ENCODE peak calls at places on chromosomes 5 and 9, in eight cellular contexts. One of them, this sample, is unnamed.

GRCh38 chr9:18798106-18798505 is 234.9 kb downstream of the SAXO1 start:
- DNase-seq in T-helper 17 cell: no peak
- DNase-seq in EL: peak
- DNase-seq in NCI-H446 treated with DMSO at 0.1 percent for 48 hours: no peak
- DNase-seq in astrocyte of the spinal cord: no peak
- DNase-seq in activated T-cell treated with anti-CD3 and anti-CD28 coated beads for 4 hours: no peak
- DNase-seq in heart left ventricle: no peak
- DNase-seq in GM10248: no peak
- DNase-seq in this sample: no peak

GRCh38 chr9:29039258-29039657 is 1466.0 kb upstream of the C9orf72 start:
- DNase-seq in NCI-H446 treated with DMSO at 0.1 percent for 48 hours: no peak
- DNase-seq in EL: no peak
- DNase-seq in activated T-cell treated with anti-CD3 and anti-CD28 coated beads for 4 hours: no peak
- DNase-seq in T-helper 17 cell: no peak
- DNase-seq in heart left ventricle: no peak
- DNase-seq in astrocyte of the spinal cord: peak
- DNase-seq in GM10248: no peak
- DNase-seq in this sample: no peak

GRCh38 chr5:113278976-113279375 is 155.8 kb downstream of the TSSK1B start:
- DNase-seq in GM10248: no peak
- DNase-seq in T-helper 17 cell: no peak
- DNase-seq in activated T-cell treated with anti-CD3 and anti-CD28 coated beads for 4 hours: no peak
- DNase-seq in astrocyte of the spinal cord: peak
- DNase-seq in heart left ventricle: no peak
- DNase-seq in NCI-H446 treated with DMSO at 0.1 percent for 48 hours: no peak
- DNase-seq in EL: no peak
- DNase-seq in this sample: no peak

GRCh38 chr5:74232281-74232680 is 408.2 kb downstream of the ENC1 start:
- DNase-seq in GM10248: no peak
- DNase-seq in astrocyte of the spinal cord: peak
- DNase-seq in activated T-cell treated with anti-CD3 and anti-CD28 coated beads for 4 hours: no peak
- DNase-seq in NCI-H446 treated with DMSO at 0.1 percent for 48 hours: no peak
- DNase-seq in heart left ventricle: no peak
- DNase-seq in EL: peak
- DNase-seq in T-helper 17 cell: no peak
- DNase-seq in this sample: no peak

GRCh38 chr5:19638461-19638860 is 349.5 kb downstream of the CDH18 start:
- DNase-seq in T-helper 17 cell: no peak
- DNase-seq in activated T-cell treated with anti-CD3 and anti-CD28 coated beads for 4 hours: no peak
- DNase-seq in NCI-H446 treated with DMSO at 0.1 percent for 48 hours: no peak
- DNase-seq in heart left ventricle: no peak
- DNase-seq in GM10248: no peak
- DNase-seq in EL: no peak
- DNase-seq in astrocyte of the spinal cord: no peak
- DNase-seq in this sample: no peak

GRCh38 chr9:93132946-93133640 is 958 bp downstream of the NINJ1 start:
- DNase-seq in NCI-H446 treated with DMSO at 0.1 percent for 48 hours: no peak
- DNase-seq in T-helper 17 cell: no peak
- DNase-seq in heart left ventricle: no peak
- DNase-seq in astrocyte of the spinal cord: no peak
- DNase-seq in EL: peak
- DNase-seq in activated T-cell treated with anti-CD3 and anti-CD28 coated beads for 4 hours: no peak
- DNase-seq in GM10248: no peak
- DNase-seq in this sample: no peak

GRCh38 chr5:55989860-55990259 is 4.9 kb downstream of the IL6ST start:
- DNase-seq in heart left ventricle: no peak
- DNase-seq in astrocyte of the spinal cord: no peak
- DNase-seq in T-helper 17 cell: no peak
- DNase-seq in EL: no peak
- DNase-seq in GM10248: no peak
- DNase-seq in NCI-H446 treated with DMSO at 0.1 percent for 48 hours: no peak
- DNase-seq in activated T-cell treated with anti-CD3 and anti-CD28 coated beads for 4 hours: no peak
- DNase-seq in this sample: no peak

GRCh38 chr9:131395745-131396479 is 2.0 kb downstream of the PRRC2B start:
- DNase-seq in GM10248: no peak
- DNase-seq in T-helper 17 cell: no peak
- DNase-seq in activated T-cell treated with anti-CD3 and anti-CD28 coated beads for 4 hours: no peak
- DNase-seq in NCI-H446 treated with DMSO at 0.1 percent for 48 hours: no peak
- DNase-seq in heart left ventricle: no peak
- DNase-seq in EL: peak
- DNase-seq in astrocyte of the spinal cord: no peak
- DNase-seq in this sample: no peak

GRCh38 chr5:3345195-3345594 is 250.4 kb upstream of the IRX1 start:
- DNase-seq in astrocyte of the spinal cord: no peak
- DNase-seq in activated T-cell treated with anti-CD3 and anti-CD28 coated beads for 4 hours: no peak
- DNase-seq in EL: no peak
- DNase-seq in heart left ventricle: no peak
- DNase-seq in NCI-H446 treated with DMSO at 0.1 percent for 48 hours: no peak
- DNase-seq in T-helper 17 cell: no peak
- DNase-seq in GM10248: no peak
- DNase-seq in this sample: no peak

GRCh38 chr9:113906411-113907110 is 30.5 kb downstream of the ZNF618 start:
- DNase-seq in EL: no peak
- DNase-seq in GM10248: no peak
- DNase-seq in T-helper 17 cell: no peak
- DNase-seq in activated T-cell treated with anti-CD3 and anti-CD28 coated beads for 4 hours: no peak
- DNase-seq in astrocyte of the spinal cord: peak
- DNase-seq in heart left ventricle: no peak
- DNase-seq in NCI-H446 treated with DMSO at 0.1 percent for 48 hours: no peak
- DNase-seq in this sample: no peak

GRCh38 chr9:96047741-96048115 is 172.2 kb downstream of the ERCC6L2 start:
- DNase-seq in EL: no peak
- DNase-seq in T-helper 17 cell: no peak
- DNase-seq in heart left ventricle: no peak
- DNase-seq in NCI-H446 treated with DMSO at 0.1 percent for 48 hours: no peak
- DNase-seq in astrocyte of the spinal cord: no peak
- DNase-seq in GM10248: no peak
- DNase-seq in activated T-cell treated with anti-CD3 and anti-CD28 coated beads for 4 hours: no peak
- DNase-seq in this sample: no peak

GRCh38 chr9:121322737-121323448 is 47.2 kb downstream of the STOM start:
- DNase-seq in heart left ventricle: no peak
- DNase-seq in EL: no peak
- DNase-seq in astrocyte of the spinal cord: no peak
- DNase-seq in T-helper 17 cell: no peak
- DNase-seq in GM10248: no peak
- DNase-seq in activated T-cell treated with anti-CD3 and anti-CD28 coated beads for 4 hours: no peak
- DNase-seq in NCI-H446 treated with DMSO at 0.1 percent for 48 hours: no peak
- DNase-seq in this sample: no peak

GRCh38 chr5:143267186-143267585 is 136.3 kb downstream of the NR3C1 start:
- DNase-seq in NCI-H446 treated with DMSO at 0.1 percent for 48 hours: no peak
- DNase-seq in T-helper 17 cell: no peak
- DNase-seq in activated T-cell treated with anti-CD3 and anti-CD28 coated beads for 4 hours: no peak
- DNase-seq in astrocyte of the spinal cord: no peak
- DNase-seq in EL: no peak
- DNase-seq in heart left ventricle: no peak
- DNase-seq in GM10248: no peak
- DNase-seq in this sample: no peak

GRCh38 chr5:31194892-31195291 is 1.4 kb downstream of the CDH6 start:
- DNase-seq in astrocyte of the spinal cord: peak
- DNase-seq in T-helper 17 cell: no peak
- DNase-seq in EL: no peak
- DNase-seq in activated T-cell treated with anti-CD3 and anti-CD28 coated beads for 4 hours: no peak
- DNase-seq in GM10248: no peak
- DNase-seq in NCI-H446 treated with DMSO at 0.1 percent for 48 hours: no peak
- DNase-seq in heart left ventricle: no peak
- DNase-seq in this sample: no peak

GRCh38 chr9:121599186-121599871 is 52.1 kb upstream of the DAB2IP start:
- DNase-seq in activated T-cell treated with anti-CD3 and anti-CD28 coated beads for 4 hours: no peak
- DNase-seq in NCI-H446 treated with DMSO at 0.1 percent for 48 hours: peak
- DNase-seq in T-helper 17 cell: no peak
- DNase-seq in EL: peak
- DNase-seq in GM10248: no peak
- DNase-seq in astrocyte of the spinal cord: no peak
- DNase-seq in heart left ventricle: peak
- DNase-seq in this sample: no peak

GRCh38 chr9:135889564-135890189 is 17.7 kb downstream of the CAMSAP1 start:
- DNase-seq in GM10248: no peak
- DNase-seq in EL: no peak
- DNase-seq in heart left ventricle: no peak
- DNase-seq in activated T-cell treated with anti-CD3 and anti-CD28 coated beads for 4 hours: no peak
- DNase-seq in NCI-H446 treated with DMSO at 0.1 percent for 48 hours: no peak
- DNase-seq in astrocyte of the spinal cord: no peak
- DNase-seq in T-helper 17 cell: no peak
- DNase-seq in this sample: no peak

GRCh38 chr5:141845371-141845821 is 32.8 kb downstream of the PCDH1 start:
- DNase-seq in EL: no peak
- DNase-seq in T-helper 17 cell: no peak
- DNase-seq in astrocyte of the spinal cord: no peak
- DNase-seq in activated T-cell treated with anti-CD3 and anti-CD28 coated beads for 4 hours: peak
- DNase-seq in NCI-H446 treated with DMSO at 0.1 percent for 48 hours: no peak
- DNase-seq in heart left ventricle: no peak
- DNase-seq in GM10248: no peak
- DNase-seq in this sample: peak

GRCh38 chr9:121700165-121700830 is 48.9 kb downstream of the DAB2IP start:
- DNase-seq in NCI-H446 treated with DMSO at 0.1 percent for 48 hours: no peak
- DNase-seq in astrocyte of the spinal cord: peak
- DNase-seq in GM10248: peak
- DNase-seq in activated T-cell treated with anti-CD3 and anti-CD28 coated beads for 4 hours: no peak
- DNase-seq in EL: peak
- DNase-seq in T-helper 17 cell: no peak
- DNase-seq in heart left ventricle: peak
- DNase-seq in this sample: no peak

This sample was measured in NCI-H1694.